ENCODE peak calls at places on chromosomes 6 and 20, in seven cellular contexts. N is HCT116, B is SK-N-SH, S is K562, I is H1, M is HepG2, K is GM12878. U is an unnamed sample.

GRCh38 chr6:100768816-100769351 is 112.2 kb downstream of the ASCC3 start:
- DNase-seq in S (no peak), B (no peak), I (no peak), K (no peak), N (no peak), M (no peak), U (no peak)

GRCh38 chr20:38001981-38002380 is 31.3 kb downstream of the TTI1 start:
- DNase-seq in M (no peak), K (no peak), N (no peak), B (no peak), I (no peak), S (peak), U (no peak)

GRCh38 chr6:160421854-160422253 is 73.7 kb downstream of the SLC22A3 start:
- DNase-seq in S (no peak), M (no peak), K (no peak), N (no peak), I (no peak), B (no peak), U (no peak)

GRCh38 chr20:36271639-36272546 is 34.2 kb upstream of the DLGAP4 start:
- DNase-seq in N (no peak), S (no peak), B (no peak), M (no peak), K (no peak), I (no peak), U (no peak)

GRCh38 chr6:106525111-106525884 is 104.0 kb downstream of the RTN4IP1 start:
- DNase-seq in B (no peak), I (no peak), N (no peak), S (no peak), M (no peak), K (no peak), U (no peak)

GRCh38 chr20:8361008-8361652 is 229.1 kb downstream of the PLCB1 start:
- DNase-seq in M (no peak), N (no peak), S (no peak), K (peak), I (no peak), B (no peak), U (no peak)

GRCh38 chr6:143290206-143290605 is 160.3 kb downstream of the ADAT2 start:
- DNase-seq in M (no peak), B (no peak), S (no peak), I (no peak), K (no peak), N (no peak), U (no peak)

GRCh38 chr6:89644864-89645263 is 6.3 kb upstream of the LYRM2 start:
- DNase-seq in B (no peak), K (no peak), S (no peak), M (no peak), N (no peak), I (no peak), U (peak)

GRCh38 chr6:43090557-43090952 is 14.4 kb downstream of the PTK7 start:
- DNase-seq in S (no peak), K (no peak), M (no peak), B (no peak), N (no peak), I (no peak), U (peak)

GRCh38 chr6:6006428-6007310 is at the start of gene NRN1:
- DNase-seq in S (no peak), N (no peak), M (no peak), K (no peak), B (peak), I (peak), U (no peak)

GRCh38 chr6:27303613-27304272 is 8.3 kb downstream of the POM121L2 start:
- DNase-seq in M (no peak), B (no peak), K (no peak), I (no peak), N (no peak), S (no peak), U (no peak)

GRCh38 chr20:58374027-58374850 is 14.8 kb upstream of the VAPB start:
- DNase-seq in B (no peak), K (no peak), M (peak), I (peak), S (peak), N (no peak), U (no peak)

GRCh38 chr6:5250451-5250850 is 10.3 kb downstream of the LYRM4 start:
- DNase-seq in I (no peak), K (no peak), S (no peak), B (no peak), N (no peak), M (no peak), U (no peak)

GRCh38 chr20:58433759-58434158 is 44.7 kb downstream of the VAPB start:
- DNase-seq in S (peak), B (no peak), I (no peak), M (no peak), K (no peak), N (no peak), U (no peak)

GRCh38 chr20:62576815-62577214 is 65.5 kb upstream of the SLCO4A1 start:
- DNase-seq in B (no peak), K (no peak), I (no peak), M (no peak), N (no peak), S (peak), U (peak)

GRCh38 chr20:62067547-62068260 is 2.0 kb upstream of the TAF4 start:
- DNase-seq in I (no peak), M (no peak), K (no peak), S (peak), N (no peak), B (peak), U (no peak)

GRCh38 chr20:62536731-62537401 is 61.1 kb upstream of the GATA5 start:
- DNase-seq in S (no peak), I (no peak), M (no peak), N (no peak), K (no peak), B (no peak), U (no peak)

GRCh38 chr20:48825551-48825885 is 2.3 kb downstream of the PREX1 start:
- DNase-seq in K (no peak), N (no peak), I (no peak), M (no peak), B (no peak), S (no peak), U (no peak)

GRCh38 chr20:41355598-41356203 is 10.9 kb downstream of the EMILIN3 start:
- DNase-seq in I (no peak), K (no peak), S (no peak), N (no peak), B (no peak), M (no peak), U (no peak)

GRCh38 chr6:163100259-163100658 is 314.3 kb upstream of the QKI start:
- DNase-seq in K (no peak), M (no peak), I (no peak), N (no peak), S (no peak), B (no peak), U (no peak)

GRCh38 chr6:117272886-117273285 is 7.5 kb downstream of the VGLL2 start:
- DNase-seq in M (no peak), S (no peak), K (no peak), B (no peak), N (no peak), I (no peak), U (no peak)

GRCh38 chr6:163634514-163635171 is 220.1 kb downstream of the QKI start:
- DNase-seq in N (no peak), M (no peak), B (no peak), S (no peak), K (no peak), I (no peak), U (peak)

GRCh38 chr20:57688864-57689263 is 21.0 kb downstream of the PMEPA1 start:
- DNase-seq in B (no peak), N (no peak), M (no peak), I (no peak), K (no peak), S (no peak), U (no peak)

GRCh38 chr6:33430991-33431879 is 11.4 kb downstream of the SYNGAP1 start:
- DNase-seq in N (no peak), K (no peak), M (peak), I (peak), B (peak), S (peak), U (peak)

GRCh38 chr6:108156180-108156937 is 9.5 kb upstream of the NR2E1 start:
- DNase-seq in B (no peak), I (peak), N (no peak), K (no peak), S (no peak), M (peak), U (no peak)

GRCh38 chr6:11975353-11975977 is 36.6 kb upstream of the HIVEP1 start:
- DNase-seq in M (no peak), B (no peak), K (peak), I (no peak), S (peak), N (no peak), U (no peak)

GRCh38 chr6:36742146-36742545 is 44.5 kb downstream of the RAB44 start:
- DNase-seq in K (no peak), M (no peak), I (no peak), S (no peak), B (no peak), N (no peak), U (no peak)

GRCh38 chr6:125598422-125598821 is 151.0 kb upstream of the HEY2 start:
- DNase-seq in I (no peak), M (no peak), S (no peak), K (no peak), B (no peak), N (no peak), U (peak)

GRCh38 chr6:34414999-34415858 is 10.6 kb downstream of the RPS10 start:
- DNase-seq in K (no peak), N (peak), M (peak), I (no peak), S (peak), B (peak), U (peak)

GRCh38 chr6:168437751-168438150 is 3.2 kb upstream of the SMOC2 start:
- DNase-seq in I (no peak), N (no peak), S (no peak), B (no peak), K (no peak), M (no peak), U (no peak)

GRCh38 chr6:146785001-146785585 is 186.3 kb downstream of the ADGB start:
- DNase-seq in B (peak), N (peak), M (peak), K (no peak), I (no peak), S (peak), U (peak)

GRCh38 chr20:32997431-32997830 is 6.8 kb downstream of the SUN5 start:
- DNase-seq in M (no peak), K (no peak), B (no peak), N (no peak), I (no peak), S (no peak), U (no peak)

GRCh38 chr6:10385512-10386132 is 29.3 kb downstream of the TFAP2A start:
- DNase-seq in N (no peak), M (no peak), B (no peak), S (no peak), K (no peak), I (no peak), U (no peak)

GRCh38 chr20:47141350-47141921 is 215.1 kb downstream of the ZMYND8 start:
- DNase-seq in B (no peak), K (no peak), S (no peak), M (no peak), N (no peak), I (no peak), U (no peak)

GRCh38 chr20:47136782-47137181 is 219.7 kb downstream of the ZMYND8 start:
- DNase-seq in B (no peak), I (no peak), K (no peak), S (no peak), M (no peak), N (no peak), U (no peak)

GRCh38 chr20:47133809-47134456 is 222.6 kb downstream of the ZMYND8 start:
- DNase-seq in M (no peak), N (no peak), K (no peak), I (no peak), B (no peak), S (no peak), U (no peak)

GRCh38 chr20:47139934-47140333 is 216.6 kb downstream of the ZMYND8 start:
- DNase-seq in N (no peak), K (no peak), I (no peak), M (peak), B (no peak), S (no peak), U (no peak)

GRCh38 chr20:47137231-47137865 is 219.2 kb downstream of the ZMYND8 start:
- DNase-seq in B (no peak), K (no peak), S (no peak), M (no peak), N (no peak), I (no peak), U (no peak)
- TF ChIP-seq JUND in B (peak), K (no peak), S (no peak), M (no peak), N (no peak), I (no peak), U (no peak)

GRCh38 chr20:45254867-45255266 is 503 bp upstream of the SLPI start:
- DNase-seq in S (no peak), K (no peak), N (no peak), B (no peak), M (peak), I (no peak), U (no peak)
- TF ChIP-seq JUND in S (no peak), K (no peak), N (no peak), B (no peak), M (no peak), I (no peak), U (no peak)

GRCh38 chr20:3865152-3865886 is 18.7 kb downstream of the MAVS start:
- DNase-seq in I (no peak), M (no peak), S (no peak), N (no peak), K (no peak), B (no peak), U (no peak)
- TF ChIP-seq JUND in I (no peak), M (no peak), S (no peak), N (no peak), K (no peak), B (no peak), U (no peak)

GRCh38 chr6:149545258-149545753 is 537 bp downstream of the PPIL4 start:
- DNase-seq in S (peak), I (no peak), K (no peak), M (peak), N (no peak), B (peak), U (peak)
- TF ChIP-seq JUND in S (no peak), I (no peak), K (no peak), M (no peak), N (no peak), B (no peak), U (no peak)

GRCh38 chr6:165746331-165746730 is 83.3 kb upstream of the PDE10A start:
- DNase-seq in M (no peak), N (no peak), S (no peak), K (no peak), B (no peak), I (no peak), U (no peak)

GRCh38 chr6:165744515-165745228 is 81.6 kb upstream of the PDE10A start:
- DNase-seq in K (peak), M (no peak), S (no peak), I (no peak), B (no peak), N (no peak), U (no peak)

GRCh38 chr6:165745492-165745891 is 82.5 kb upstream of the PDE10A start:
- DNase-seq in M (no peak), N (no peak), K (no peak), B (no peak), S (no peak), I (no peak), U (no peak)

GRCh38 chr6:165742047-165742446 is 79.0 kb upstream of the PDE10A start:
- DNase-seq in I (no peak), B (no peak), N (no peak), M (no peak), S (no peak), K (no peak), U (no peak)

GRCh38 chr6:165743366-165743898 is 80.4 kb upstream of the PDE10A start:
- DNase-seq in K (no peak), I (no peak), B (no peak), N (no peak), S (no peak), M (no peak), U (no peak)
- TF ChIP-seq JUND in K (no peak), I (no peak), B (no peak), N (no peak), S (no peak), M (no peak), U (no peak)

GRCh38 chr6:113998811-113999210 is 27.9 kb upstream of the HDAC2 start:
- DNase-seq in I (no peak), M (no peak), N (no peak), B (no peak), S (no peak), K (no peak), U (no peak)

GRCh38 chr6:113994934-113995342 is 24.0 kb upstream of the HDAC2 start:
- DNase-seq in K (no peak), S (peak), N (peak), B (peak), M (peak), I (peak), U (peak)

GRCh38 chr6:113997106-113997505 is 26.2 kb upstream of the HDAC2 start:
- DNase-seq in M (no peak), N (peak), K (no peak), B (no peak), I (no peak), S (no peak), U (no peak)

GRCh38 chr6:113999284-113999683 is 28.3 kb upstream of the HDAC2 start:
- DNase-seq in K (no peak), S (no peak), N (no peak), I (no peak), B (no peak), M (no peak), U (no peak)

GRCh38 chr6:113995632-113996031 is 24.7 kb upstream of the HDAC2 start:
- DNase-seq in B (peak), K (no peak), N (peak), M (peak), I (peak), S (no peak), U (peak)
- TF ChIP-seq JUND in B (peak), K (no peak), N (peak), M (no peak), I (no peak), S (no peak), U (no peak)

U was measured in T47D.